ENCODE peak calls at places on chromosome 19, in six cellular contexts. X is fibroblast of lung, Y is left colon, B is AG09309, M is heart left ventricle, Q is COR-L47. N is an unnamed sample.

GRCh38 chr19:5621945-5622464 is 571 bp downstream of the SAFB2 start:
- DNase-seq in Q (no peak), M (peak; percentile 33), B (no peak), X (no peak), Y (peak; percentile 59), N (no peak)

GRCh38 chr19:45477713-45478453 is 10.1 kb downstream of the FOSB start:
- DNase-seq in B (no peak), Q (peak; percentile 75), X (no peak), M (no peak), Y (no peak), N (peak; percentile 86)

GRCh38 chr19:35417713-35418534 is 30.1 kb upstream of the FFAR2 start:
- DNase-seq in X (no peak), Y (no peak), M (no peak), Q (no peak), B (no peak), N (no peak)

GRCh38 chr19:1016647-1017114 is 4.2 kb downstream of the TMEM259 start:
- DNase-seq in Q (no peak), Y (peak; percentile 52), X (peak; percentile 82), B (no peak), M (no peak), N (no peak)

GRCh38 chr19:46907880-46908279 is 47.1 kb downstream of the ARHGAP35 start:
- DNase-seq in X (no peak), Y (no peak), B (no peak), M (no peak), Q (no peak), N (no peak)

GRCh38 chr19:1488282-1488601 is 1.9 kb downstream of the PCSK4 start:
- DNase-seq in X (no peak), Q (no peak), B (no peak), Y (no peak), M (no peak), N (no peak)

GRCh38 chr19:3284759-3285646 is 60.5 kb downstream of the CELF5 start:
- DNase-seq in B (no peak), Y (peak; percentile 98), Q (no peak), M (no peak), X (peak; percentile 25), N (peak; percentile 8)

GRCh38 chr19:18771328-18772242 is 19.5 kb downstream of the COMP start:
- DNase-seq in B (no peak), X (no peak), M (no peak), Y (no peak), Q (peak; percentile 25), N (no peak)

GRCh38 chr19:49718511-49718910 is 27.6 kb downstream of the CPT1C start:
- DNase-seq in Q (no peak), B (no peak), Y (no peak), M (no peak), X (peak; percentile 21), N (no peak)

GRCh38 chr19:3618144-3618810 is 8.3 kb downstream of the CACTIN start:
- DNase-seq in X (peak; percentile 23), Y (peak; percentile 72), M (peak; percentile 73), B (no peak), Q (no peak), N (no peak)

GRCh38 chr19:55208880-55209429 is 346 bp downstream of the PTPRH start:
- DNase-seq in X (no peak), B (no peak), M (no peak), Y (peak; percentile 22), Q (no peak), N (no peak)

GRCh38 chr19:17610384-17610783 is 54.9 kb downstream of the COLGALT1 start:
- DNase-seq in Q (no peak), M (no peak), Y (no peak), X (no peak), B (no peak), N (no peak)

GRCh38 chr19:48934837-48935236 is 1.3 kb downstream of the DHDH start:
- DNase-seq in B (no peak), Q (no peak), Y (no peak), M (no peak), X (no peak), N (no peak)

GRCh38 chr19:50505856-50506611 is 5.0 kb downstream of the JOSD2 start:
- DNase-seq in B (no peak), M (no peak), Y (no peak), Q (no peak), X (no peak), N (no peak)

GRCh38 chr19:7932276-7932929 is 6.5 kb upstream of the CTXN1 start:
- DNase-seq in X (no peak), M (no peak), Y (no peak), Q (no peak), B (no peak), N (no peak)

GRCh38 chr19:40607311-40607871 is 6.2 kb downstream of the LTBP4 start:
- DNase-seq in M (no peak), B (no peak), X (no peak), Y (peak; percentile 84), Q (no peak), N (no peak)

GRCh38 chr19:13843104-13843921 is 33.6 kb upstream of the NANOS3 start:
- DNase-seq in Y (peak; percentile 65), M (peak; percentile 77), X (peak; percentile 64), Q (peak; percentile 76), B (no peak), N (no peak)

GRCh38 chr19:2240881-2241760 is 4.5 kb downstream of the SF3A2 start:
- DNase-seq in X (no peak), M (no peak), Q (no peak), B (no peak), Y (no peak), N (no peak)

GRCh38 chr19:52992109-52993004 is 21.4 kb upstream of the ERVV-1 start:
- DNase-seq in X (peak; percentile 9), Y (no peak), Q (no peak), B (no peak), M (peak; percentile 18), N (no peak)

GRCh38 chr19:20422216-20422615 is 143.4 kb downstream of the ZNF737 start:
- DNase-seq in Y (no peak), B (no peak), M (no peak), X (no peak), Q (no peak), N (no peak)

GRCh38 chr19:18764591-18765051 is 26.5 kb downstream of the COMP start:
- DNase-seq in Y (no peak), B (no peak), X (peak; percentile 37), Q (no peak), M (no peak), N (no peak)

GRCh38 chr19:288911-289310 is 2.3 kb downstream of the PLPP2 start:
- DNase-seq in Y (no peak), X (no peak), M (no peak), Q (no peak), B (no peak), N (no peak)

GRCh38 chr19:31214086-31214485 is 135.2 kb downstream of the TSHZ3 start:
- DNase-seq in X (peak; percentile 100), B (peak; percentile 97), Q (no peak), M (peak; percentile 44), Y (peak; percentile 50), N (no peak)

GRCh38 chr19:18899624-18900560 is 3.9 kb upstream of the CERS1 start:
- DNase-seq in X (no peak), M (no peak), Y (no peak), B (no peak), Q (no peak), N (no peak)

GRCh38 chr19:49932731-49933131 is 3.4 kb upstream of the NUP62 start:
- DNase-seq in Y (no peak), X (no peak), B (no peak), M (no peak), Q (no peak), N (no peak)

GRCh38 chr19:8654591-8655339 is 24.3 kb downstream of the NFILZ start:
- DNase-seq in M (peak; percentile 56), B (no peak), Y (peak; percentile 46), X (peak; percentile 16), Q (peak; percentile 1), N (no peak)

GRCh38 chr19:53333071-53333465 is 481 bp upstream of the ZNF845 start:
- DNase-seq in Y (peak; percentile 62), M (peak; percentile 39), B (no peak), X (peak; percentile 66), Q (no peak), N (no peak)

GRCh38 chr19:48724796-48725753 is 5.5 kb upstream of the MAMSTR start:
- DNase-seq in Q (peak; percentile 52), M (peak; percentile 86), B (no peak), Y (peak; percentile 33), X (peak; percentile 81), N (peak; percentile 21)

GRCh38 chr19:30022659-30023058 is 80.6 kb downstream of the URI1 start:
- DNase-seq in M (no peak), X (no peak), Y (no peak), B (no peak), Q (no peak), N (no peak)

GRCh38 chr19:45145270-45146189 is 15.3 kb downstream of the NKPD1 start:
- DNase-seq in Q (no peak), M (no peak), Y (no peak), X (no peak), B (no peak), N (no peak)

GRCh38 chr19:20999731-21000352 is 20.6 kb upstream of the ZNF430 start:
- DNase-seq in M (peak; percentile 87), B (peak; percentile 55), X (peak; percentile 88), Q (peak; percentile 5), Y (peak; percentile 76), N (peak; percentile 71)

GRCh38 chr19:2302319-2303208 is 5.4 kb downstream of the LINGO3 start:
- DNase-seq in M (peak; percentile 63), Q (no peak), X (peak; percentile 46), B (no peak), Y (peak; percentile 52), N (no peak)

GRCh38 chr19:42291437-42291815 is 10.5 kb upstream of the PRR19 start:
- DNase-seq in Q (no peak), Y (peak; percentile 71), B (no peak), X (no peak), M (no peak), N (no peak)

GRCh38 chr19:18091217-18091608 is 4.5 kb upstream of the IL12RB1 start:
- DNase-seq in Y (peak; percentile 64), Q (no peak), M (peak; percentile 68), X (no peak), B (no peak), N (no peak)